ENCODE peak calls at places on chromosomes 4 and X, in six cellular contexts. B, S, Y, N, P and V are unnamed samples.

GRCh38 chr4:130110760-130111159 is 1014.8 kb downstream of the C4orf33 start:
- DNase-seq in N (no peak), Y (no peak), S (no peak), B (no peak), P (no peak), V (no peak)

GRCh38 chr4:106628616-106629606 is 260.3 kb upstream of the GIMD1 start:
- DNase-seq in N (no peak), Y (peak; percentile 69), B (peak; percentile 40), S (no peak), P (no peak), V (no peak)

GRCh38 chr4:6526696-6527095 is 48.3 kb upstream of the MAN2B2 start:
- DNase-seq in S (no peak), N (no peak), P (no peak), B (no peak), Y (no peak), V (no peak)

GRCh38 chrX:43949669-43950068 is 23.5 kb downstream of the NDP start:
- DNase-seq in B (no peak), N (no peak), P (no peak), S (no peak), Y (no peak), V (no peak)

GRCh38 chrX:9148626-9149385 is 114.9 kb upstream of the FAM9B start:
- DNase-seq in N (no peak), P (no peak), Y (peak; percentile 82), S (no peak), B (peak; percentile 80), V (no peak)

GRCh38 chr4:106444557-106444956 is 76.0 kb upstream of the GIMD1 start:
- DNase-seq in N (no peak), Y (peak; percentile 81), S (no peak), P (no peak), B (no peak), V (no peak)

GRCh38 chrX:113929004-113929403 is 654.9 kb upstream of the HTR2C start:
- DNase-seq in B (peak; percentile 53), Y (peak; percentile 1), P (peak; percentile 35), S (no peak), N (no peak), V (peak; percentile 8)

GRCh38 chr4:8528713-8529112 is 51.5 kb upstream of the GPR78 start:
- DNase-seq in Y (peak; percentile 90), N (no peak), B (peak; percentile 77), P (no peak), S (no peak), V (no peak)

GRCh38 chr4:173498023-173498422 is 32.0 kb downstream of the HAND2 start:
- DNase-seq in N (no peak), P (no peak), B (no peak), Y (no peak), S (no peak), V (no peak)

DNA sequence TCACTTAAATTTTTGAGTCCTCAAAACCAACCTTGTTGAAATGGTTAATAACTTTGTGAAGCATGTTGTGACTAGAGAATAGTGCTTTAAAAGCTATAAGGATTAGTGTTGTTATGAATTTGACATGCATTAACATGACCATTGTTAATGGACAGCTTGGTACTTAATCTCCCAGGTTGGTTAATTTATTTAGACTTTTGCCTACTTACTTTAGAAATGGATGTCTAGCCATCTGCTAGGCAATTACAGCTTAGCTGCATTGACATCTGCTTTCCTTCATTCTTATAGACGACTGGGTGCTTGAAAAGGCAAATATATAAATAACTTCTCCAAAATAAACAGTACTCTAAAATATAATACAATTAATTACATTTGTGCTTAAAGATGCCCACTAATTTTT is 368.0 kb downstream of the CCSER1 start:
- DNase-seq in Y (no peak), N (no peak), B (no peak), S (no peak), P (no peak), V (no peak)
- H3K4me3 ChIP-seq in Y (no peak overlapping the region), N (no peak overlapping the region), B (no peak overlapping the region), S (no peak overlapping the region), P (no peak overlapping the region), V (no peak overlapping the region)

GRCh38 chrX:68694429-68695205 is 47.2 kb downstream of the STARD8 start:
- DNase-seq in B (peak; percentile 16), S (no peak), Y (no peak), N (no peak), P (no peak), V (no peak)
- H3K4me3 ChIP-seq in B (peak overlapping the region; percentile 48), S (peak overlapping the region; percentile 38), Y (peak overlapping the region; percentile 62), N (no peak overlapping the region), P (peak overlapping the region; percentile 54), V (no peak overlapping the region)

GRCh38 chr4:185859106-185859505 is 47.1 kb upstream of the SORBS2 start:
- DNase-seq in P (no peak), Y (peak; percentile 19), B (no peak), S (no peak), N (no peak), V (no peak)

GRCh38 chr4:185863946-185864345 is 52.0 kb upstream of the SORBS2 start:
- DNase-seq in P (no peak), B (no peak), N (no peak), S (no peak), Y (no peak), V (no peak)

GRCh38 chr4:185865901-185866328 is 53.9 kb upstream of the SORBS2 start:
- DNase-seq in S (no peak), Y (peak; percentile 85), N (no peak), B (peak; percentile 38), P (peak; percentile 60), V (no peak)

GRCh38 chr4:185867770-185868169 is 55.8 kb upstream of the SORBS2 start:
- DNase-seq in S (no peak), P (no peak), Y (no peak), B (no peak), N (no peak), V (no peak)

DNA sequence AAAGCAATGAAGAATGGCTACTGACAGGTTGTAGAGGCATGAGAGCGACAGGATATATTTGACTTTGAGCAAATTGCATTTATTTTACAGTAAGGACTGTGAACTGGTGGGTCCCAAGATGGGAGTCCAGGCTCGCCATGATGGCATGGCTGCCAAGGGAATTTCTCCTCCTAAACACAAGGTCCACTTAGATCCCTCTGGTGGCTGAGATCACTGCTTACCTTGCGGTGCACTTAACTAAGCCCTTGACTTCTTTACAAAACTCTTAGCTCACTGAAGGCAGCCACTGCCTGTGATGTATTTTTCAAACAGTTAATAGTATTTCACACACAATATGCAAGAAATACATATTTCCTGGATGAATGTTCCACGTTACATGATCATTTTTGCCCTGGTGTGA is 50.3 kb upstream of the SORBS2 start:
- DNase-seq in S (no peak), N (no peak), P (no peak), Y (no peak), B (no peak), V (no peak)
- H3K4me3 ChIP-seq in S (no peak overlapping the region), N (no peak overlapping the region), P (no peak overlapping the region), Y (no peak overlapping the region), B (no peak overlapping the region), V (no peak overlapping the region)

GRCh38 chrX:19750028-19750786 is 137.2 kb downstream of the SH3KBP1 start:
- DNase-seq in S (no peak), N (no peak), P (no peak), B (peak; percentile 24), Y (no peak), V (no peak)

GRCh38 chrX:19748898-19749680 is 138.3 kb downstream of the SH3KBP1 start:
- DNase-seq in B (no peak), P (no peak), Y (no peak), N (no peak), S (no peak), V (no peak)

GRCh38 chrX:19746919-19747671 is 140.3 kb downstream of the SH3KBP1 start:
- DNase-seq in S (no peak), Y (no peak), P (no peak), B (no peak), N (no peak), V (no peak)

GRCh38 chrX:19751068-19751467 is 136.3 kb downstream of the SH3KBP1 start:
- DNase-seq in B (no peak), Y (no peak), S (no peak), N (no peak), P (no peak), V (no peak)

GRCh38 chrX:19747672-19748610 is 139.5 kb downstream of the SH3KBP1 start:
- DNase-seq in S (no peak), N (no peak), Y (no peak), P (no peak), B (no peak), V (peak; percentile 94)
- H3K4me3 ChIP-seq in S (no peak overlapping the region), N (no peak overlapping the region), Y (no peak overlapping the region), P (no peak overlapping the region), B (no peak overlapping the region), V (no peak overlapping the region)

GRCh38 chr4:95219109-95219508 is 329.7 kb downstream of the UNC5C start:
- DNase-seq in Y (peak; percentile 39), S (no peak), B (peak; percentile 86), P (no peak), N (peak; percentile 87), V (no peak)

GRCh38 chr4:95220205-95221175 is 328.3 kb downstream of the UNC5C start:
- DNase-seq in N (no peak), Y (no peak), B (no peak), S (no peak), P (no peak), V (no peak)

GRCh38 chr4:95224402-95224801 is 324.4 kb downstream of the UNC5C start:
- DNase-seq in S (no peak), P (no peak), B (no peak), N (no peak), Y (no peak), V (no peak)
- H3K4me3 ChIP-seq in S (no peak overlapping the region), P (no peak overlapping the region), B (no peak overlapping the region), N (no peak overlapping the region), Y (no peak overlapping the region), V (no peak overlapping the region)

GRCh38 chr4:87006531-87007344 is 71.9 kb downstream of the AFF1 start:
- DNase-seq in B (peak; percentile 87), N (peak; percentile 97), Y (peak; percentile 91), P (peak; percentile 95), S (peak; percentile 71), V (peak; percentile 83)

GRCh38 chr4:87011340-87012034 is 76.7 kb downstream of the AFF1 start:
- DNase-seq in N (no peak), P (no peak), B (peak; percentile 93), Y (peak; percentile 79), S (no peak), V (no peak)

GRCh38 chr4:87010192-87010591 is 75.4 kb downstream of the AFF1 start:
- DNase-seq in S (no peak), Y (no peak), P (no peak), B (no peak), N (no peak), V (no peak)

GRCh38 chr4:87007345-87008181 is 72.8 kb downstream of the AFF1 start:
- DNase-seq in P (peak; percentile 59), S (no peak), N (peak; percentile 83), B (peak; percentile 50), Y (no peak), V (no peak)

GRCh38 chr4:87009095-87009648 is 74.4 kb downstream of the AFF1 start:
- DNase-seq in Y (no peak), S (no peak), P (no peak), B (no peak), N (no peak), V (no peak)
- H3K4me3 ChIP-seq in Y (no peak overlapping the region), S (no peak overlapping the region), P (no peak overlapping the region), B (no peak overlapping the region), N (no peak overlapping the region), V (peak overlapping the region; percentile 67)